ENCODE peak calls at places on chromosomes 12 and 14, in nine cellular contexts. F is hypothalamus; V is IMR-90; U is posterior cingulate gyrus; I is EL; E is activated naive CD8-positive, alpha-beta T cell treated with anti-CD3 and anti-CD28 coated beads, Interleukin-2, amount 50 U/mL, for 16 hours; A is hepatic stellate cell; K is AG09319; R is memory B cell. G is an unnamed sample.

GRCh38 chr12:13277278-13277677 is 80.8 kb downstream of the EMP1 start:
- DNase-seq in V (no peak), K (no peak), F (no peak), I (no peak), A (no peak), U (no peak), E (no peak), R (no peak), G (no peak)

GRCh38 chr12:52903285-52903854 is 1.5 kb downstream of the KRT8 start:
- DNase-seq in F (peak; percentile 10), R (peak; percentile 23), U (peak; percentile 77), E (peak; percentile 36), K (no peak), I (peak; percentile 68), V (peak; percentile 53), A (no peak), G (peak; percentile 95)

GRCh38 chr14:95555053-95555452 is 20.2 kb downstream of the GLRX5 start:
- DNase-seq in F (no peak), A (no peak), U (no peak), E (no peak), I (no peak), R (no peak), V (no peak), K (no peak), G (no peak)

GRCh38 chr12:86914716-86915115 is 658.5 kb upstream of the MGAT4C start:
- DNase-seq in A (peak; percentile 10), K (peak; percentile 0), E (no peak), V (peak; percentile 58), U (no peak), R (no peak), F (no peak), I (peak; percentile 9), G (peak; percentile 21)

GRCh38 chr14:36658091-36659009 is 3.3 kb upstream of the PAX9 start:
- DNase-seq in I (no peak), V (no peak), E (no peak), K (no peak), U (peak; percentile 76), F (no peak), R (no peak), A (no peak), G (no peak)

GRCh38 chr12:1851126-1851791 is 30.9 kb downstream of the LRTM2 start:
- DNase-seq in V (peak; percentile 56), U (no peak), K (no peak), F (no peak), E (no peak), I (peak; percentile 67), A (peak; percentile 45), R (no peak), G (no peak)

GRCh38 chr14:75981426-75981825 is 369 bp downstream of the TGFB3 start:
- DNase-seq in E (peak; percentile 6), V (no peak), K (no peak), A (peak; percentile 35), I (no peak), R (peak; percentile 32), U (no peak), F (no peak), G (peak; percentile 9)

GRCh38 chr14:90428676-90429075 is 31.8 kb downstream of the CALM1 start:
- DNase-seq in K (no peak), A (no peak), I (no peak), F (no peak), V (no peak), U (no peak), R (no peak), E (no peak), G (no peak)

GRCh38 chr12:19031032-19031431 is 98.5 kb upstream of the PLEKHA5 start:
- DNase-seq in E (no peak), U (no peak), A (peak; percentile 81), R (no peak), V (peak; percentile 85), K (peak; percentile 38), I (peak; percentile 95), F (no peak), G (no peak)

GRCh38 chr14:75634848-75635247 is 25.8 kb downstream of the ERG28 start:
- DNase-seq in A (no peak), E (no peak), F (no peak), I (peak; percentile 13), R (no peak), K (no peak), U (no peak), V (no peak), G (no peak)